ENCODE peak calls at places on chromosome 14, in five cellular contexts. One of them, this sample, is unnamed. For H3K4me1, the result is how much of the 10 kb centered on the place peaks cover.

GRCh38 chr14:67999693-68000384 is 180.3 kb downstream of the RAD51B start:
- DNase-seq in H1: no peak
- DNase-seq in H9: no peak
- DNase-seq in trophoblast cell: no peak
- DNase-seq in mesenchymal stem cell: peak
- DNase-seq in this sample: no peak

GRCh38 chr14:49467091-49467490 is 119.1 kb downstream of the RPS29 start:
- DNase-seq in mesenchymal stem cell: no peak
- DNase-seq in H9: no peak
- DNase-seq in H1: no peak
- DNase-seq in trophoblast cell: no peak
- DNase-seq in this sample: no peak

GRCh38 chr14:68607081-68607851 is 185.6 kb downstream of the ZFP36L1 start:
- DNase-seq in mesenchymal stem cell: peak
- DNase-seq in H9: no peak
- DNase-seq in H1: no peak
- DNase-seq in trophoblast cell: peak
- DNase-seq in this sample: no peak

GRCh38 chr14:98889836-98890185 is 382.2 kb downstream of the BCL11B start:
- DNase-seq in trophoblast cell: no peak
- DNase-seq in mesenchymal stem cell: no peak
- DNase-seq in H9: no peak
- DNase-seq in H1: no peak
- DNase-seq in this sample: no peak

GRCh38 chr14:24056800-24057184 is 5.0 kb downstream of the CARMIL3 start:
- DNase-seq in mesenchymal stem cell: no peak
- DNase-seq in H9: no peak
- DNase-seq in trophoblast cell: no peak
- DNase-seq in H1: no peak
- DNase-seq in this sample: no peak

GRCh38 chr14:79037114-79037513 is 866.9 kb downstream of the NRXN3 start:
- DNase-seq in H9: no peak
- DNase-seq in mesenchymal stem cell: no peak
- DNase-seq in H1: no peak
- DNase-seq in trophoblast cell: no peak
- DNase-seq in this sample: no peak

GRCh38 chr14:106185837-106186233 is 659.5 kb downstream of the TMEM121 start:
- DNase-seq in H1: no peak
- DNase-seq in trophoblast cell: no peak
- DNase-seq in H9: no peak
- DNase-seq in mesenchymal stem cell: no peak
- DNase-seq in this sample: no peak

GRCh38 chr14:67520482-67520881 is 12.6 kb upstream of the PLEKHH1 start:
- DNase-seq in trophoblast cell: no peak
- DNase-seq in H9: no peak
- DNase-seq in mesenchymal stem cell: no peak
- DNase-seq in H1: no peak
- DNase-seq in this sample: no peak

GRCh38 chr14:44081146-44081545 is 425.9 kb downstream of the FSCB start:
- DNase-seq in trophoblast cell: no peak
- DNase-seq in mesenchymal stem cell: no peak
- DNase-seq in H1: no peak
- DNase-seq in H9: no peak
- DNase-seq in this sample: no peak

GRCh38 chr14:87667661-87668060 is 325.3 kb downstream of the GALC start:
- DNase-seq in mesenchymal stem cell: no peak
- DNase-seq in H1: no peak
- DNase-seq in H9: no peak
- DNase-seq in trophoblast cell: no peak
- DNase-seq in this sample: no peak

GRCh38 chr14:22547948-22548750 is 40.9 kb downstream of the DAD1 start:
- DNase-seq in trophoblast cell: no peak
- DNase-seq in H1: no peak
- DNase-seq in H9: no peak
- DNase-seq in mesenchymal stem cell: no peak
- DNase-seq in this sample: no peak

GRCh38 chr14:64707661-64708060 is 3.4 kb downstream of the PLEKHG3 start:
- DNase-seq in mesenchymal stem cell: peak
- DNase-seq in H1: no peak
- DNase-seq in H9: no peak
- DNase-seq in trophoblast cell: peak
- DNase-seq in this sample: no peak

GRCh38 chr14:73227812-73228781 is 9.2 kb upstream of the PAPLN start:
- DNase-seq in mesenchymal stem cell: peak
- DNase-seq in H1: no peak
- DNase-seq in trophoblast cell: peak
- DNase-seq in H9: peak
- DNase-seq in this sample: no peak

GRCh38 chr14:81480741-81481140 is 52.9 kb downstream of the SEL1L start:
- DNase-seq in trophoblast cell: no peak
- DNase-seq in H1: no peak
- DNase-seq in H9: no peak
- DNase-seq in mesenchymal stem cell: no peak
- DNase-seq in this sample: no peak

GRCh38 chr14:106586098-106586704 is 1059.8 kb downstream of the TMEM121 start:
- DNase-seq in mesenchymal stem cell: no peak
- DNase-seq in H9: no peak
- DNase-seq in H1: no peak
- DNase-seq in trophoblast cell: no peak
- DNase-seq in this sample: no peak

GRCh38 chr14:57364659-57365450 is 25.5 kb upstream of the NAA30 start:
- DNase-seq in mesenchymal stem cell: no peak
- DNase-seq in trophoblast cell: no peak
- DNase-seq in H1: no peak
- DNase-seq in H9: peak
- DNase-seq in this sample: no peak

GRCh38 chr14:57382283-57382682 is 8.1 kb upstream of the NAA30 start:
- DNase-seq in H9: no peak
- DNase-seq in H1: no peak
- DNase-seq in mesenchymal stem cell: peak
- DNase-seq in trophoblast cell: no peak
- DNase-seq in this sample: no peak

GRCh38 chr14:106044515-106044914 is 518.1 kb downstream of the TMEM121 start:
- DNase-seq in mesenchymal stem cell: no peak
- DNase-seq in H9: no peak
- DNase-seq in H1: no peak
- DNase-seq in trophoblast cell: no peak
- DNase-seq in this sample: no peak

GRCh38 chr14:63910593-63911363 is 58.0 kb downstream of the SYNE2 start:
- DNase-seq in H1: no peak
- DNase-seq in H9: no peak
- DNase-seq in mesenchymal stem cell: no peak
- DNase-seq in trophoblast cell: no peak
- DNase-seq in this sample: no peak

GRCh38 chr14:70567791-70568190 is 32.7 kb downstream of the MED6 start:
- DNase-seq in H9: peak
- DNase-seq in mesenchymal stem cell: peak
- DNase-seq in trophoblast cell: peak
- DNase-seq in H1: peak
- DNase-seq in this sample: no peak

GRCh38 chr14:61466249-61466904 is 145.0 kb downstream of the PRKCH start:
- DNase-seq in H9: peak
- DNase-seq in mesenchymal stem cell: peak
- DNase-seq in trophoblast cell: peak
- DNase-seq in H1: peak
- DNase-seq in this sample: peak

GRCh38 chr14:39372656-39373055 is 59.6 kb downstream of the FBXO33 start:
- DNase-seq in trophoblast cell: no peak
- DNase-seq in H9: no peak
- DNase-seq in H1: no peak
- DNase-seq in mesenchymal stem cell: peak
- DNase-seq in this sample: no peak

GRCh38 chr14:72538387-72538786 is 355.5 kb downstream of the DPF3 start:
- DNase-seq in mesenchymal stem cell: no peak
- DNase-seq in H9: no peak
- DNase-seq in trophoblast cell: no peak
- DNase-seq in H1: no peak
- DNase-seq in this sample: no peak

GRCh38 chr14:85607571-85608219 is 77.8 kb downstream of the FLRT2 start:
- DNase-seq in trophoblast cell: no peak
- DNase-seq in mesenchymal stem cell: peak
- DNase-seq in H1: no peak
- DNase-seq in H9: no peak
- DNase-seq in this sample: no peak

GRCh38 chr14:91243098-91243483 is 1.4 kb downstream of the GPR68 start:
- DNase-seq in trophoblast cell: no peak
- DNase-seq in H9: no peak
- DNase-seq in H1: no peak
- DNase-seq in mesenchymal stem cell: no peak
- DNase-seq in this sample: no peak

GRCh38 chr14:34023824-34024767 is 73.2 kb upstream of the EGLN3 start:
- DNase-seq in H9: no peak
- DNase-seq in trophoblast cell: no peak
- DNase-seq in mesenchymal stem cell: no peak
- DNase-seq in H1: no peak
- DNase-seq in this sample: no peak

GRCh38 chr14:100815478-100816285 is 10.2 kb upstream of the MEG3 start:
- DNase-seq in H1: no peak
- DNase-seq in H9: no peak
- DNase-seq in trophoblast cell: no peak
- DNase-seq in mesenchymal stem cell: peak
- DNase-seq in this sample: no peak

GRCh38 chr14:61408498-61408897 is 87.1 kb downstream of the PRKCH start:
- DNase-seq in trophoblast cell: no peak
- DNase-seq in H1: no peak
- DNase-seq in H9: no peak
- DNase-seq in mesenchymal stem cell: no peak
- DNase-seq in this sample: no peak

GRCh38 chr14:61147369-61147897 is 133.7 kb downstream of the TMEM30B start:
- DNase-seq in trophoblast cell: peak
- DNase-seq in H9: no peak
- DNase-seq in mesenchymal stem cell: no peak
- DNase-seq in H1: no peak
- DNase-seq in this sample: no peak

GRCh38 chr14:52020866-52021717 is 31.7 kb downstream of the RTRAF start:
- DNase-seq in H1: no peak
- DNase-seq in H9: no peak
- DNase-seq in trophoblast cell: no peak
- DNase-seq in mesenchymal stem cell: no peak
- DNase-seq in this sample: no peak
- H3K4me1 ChIP-seq in H1: under half
- H3K4me1 ChIP-seq in H9: under half
- H3K4me1 ChIP-seq in trophoblast cell: under half
- H3K4me1 ChIP-seq in mesenchymal stem cell: under half
- H3K4me1 ChIP-seq in this sample: under half

GRCh38 chr14:30691751-30692398 is 69.8 kb downstream of the SCFD1 start:
- DNase-seq in trophoblast cell: no peak
- DNase-seq in H9: no peak
- DNase-seq in mesenchymal stem cell: no peak
- DNase-seq in H1: no peak
- DNase-seq in this sample: no peak
- H2BK12ac ChIP-seq in trophoblast cell: no peak
- H2BK12ac ChIP-seq in H9: no peak
- H2BK12ac ChIP-seq in mesenchymal stem cell: no peak
- H2BK12ac ChIP-seq in H1: no peak
- H2BK12ac ChIP-seq in this sample: no peak

GRCh38 chr14:89417111-89417468 is at the start of gene FOXN3:
- DNase-seq in H9: peak
- DNase-seq in trophoblast cell: peak
- DNase-seq in H1: peak
- DNase-seq in mesenchymal stem cell: peak
- DNase-seq in this sample: peak
- H2BK5ac ChIP-seq in H9: no peak
- H2BK5ac ChIP-seq in trophoblast cell: peak
- H2BK5ac ChIP-seq in H1: peak
- H2BK5ac ChIP-seq in mesenchymal stem cell: peak
- H2BK5ac ChIP-seq in this sample: peak

DNA sequence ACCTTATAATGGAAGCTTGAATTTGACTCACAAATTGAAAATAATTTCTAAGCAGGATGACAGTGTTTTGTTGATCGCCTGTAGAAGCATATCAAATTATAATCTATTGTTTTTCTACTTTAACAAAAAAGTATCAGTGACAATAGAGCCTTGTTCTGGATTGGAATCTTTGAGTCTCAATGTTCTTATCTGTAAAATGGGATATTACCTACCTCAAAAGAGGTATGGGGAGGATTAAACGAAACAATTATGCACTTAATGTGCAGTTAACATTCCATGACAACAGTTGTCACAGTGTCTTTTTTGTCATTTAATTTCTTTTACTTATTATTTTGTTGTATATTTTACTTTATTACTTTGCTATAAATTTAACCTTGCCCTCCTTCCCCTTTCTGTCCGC is 1.1 kb downstream of the RTRAF start:
- DNase-seq in mesenchymal stem cell: no peak
- DNase-seq in H9: no peak
- DNase-seq in H1: no peak
- DNase-seq in trophoblast cell: no peak
- DNase-seq in this sample: no peak
- H3K4me1 ChIP-seq in mesenchymal stem cell: under half
- H3K4me1 ChIP-seq in H9: under half
- H3K4me1 ChIP-seq in H1: under half
- H3K4me1 ChIP-seq in trophoblast cell: under half
- H3K4me1 ChIP-seq in this sample: under half

GRCh38 chr14:66351310-66351709 is 134.9 kb upstream of the CCDC196 start:
- DNase-seq in mesenchymal stem cell: no peak
- DNase-seq in H1: no peak
- DNase-seq in H9: no peak
- DNase-seq in trophoblast cell: no peak
- DNase-seq in this sample: no peak

GRCh38 chr14:66345986-66346385 is 140.2 kb upstream of the CCDC196 start:
- DNase-seq in H9: no peak
- DNase-seq in H1: no peak
- DNase-seq in trophoblast cell: no peak
- DNase-seq in mesenchymal stem cell: no peak
- DNase-seq in this sample: no peak
- H2BK12ac ChIP-seq in H9: no peak
- H2BK12ac ChIP-seq in H1: no peak
- H2BK12ac ChIP-seq in trophoblast cell: no peak
- H2BK12ac ChIP-seq in mesenchymal stem cell: no peak
- H2BK12ac ChIP-seq in this sample: no peak